ENCODE peak calls at places on chromosomes 5 and 9, in four cellular contexts. One of them, this sample, is unnamed.

GRCh38 chr5:144102979-144103378 is 67.5 kb downstream of the YIPF5 start:
- DNase-seq in HepG2: no peak
- DNase-seq in GM12878: no peak
- DNase-seq in K562: no peak
- DNase-seq in this sample: no peak

GRCh38 chr9:71909887-71910601 is 949 bp downstream of the ABHD17B start:
- DNase-seq in K562: peak; percentile 27
- DNase-seq in HepG2: peak; percentile 31
- DNase-seq in GM12878: no peak
- DNase-seq in this sample: peak; percentile 46

GRCh38 chr5:159345861-159346260 is 15.6 kb upstream of the IL12B start:
- DNase-seq in K562: no peak
- DNase-seq in HepG2: no peak
- DNase-seq in GM12878: no peak
- DNase-seq in this sample: no peak

GRCh38 chr5:37751227-37751626 is 88.6 kb downstream of the GDNF start:
- DNase-seq in K562: no peak
- DNase-seq in HepG2: no peak
- DNase-seq in GM12878: no peak
- DNase-seq in this sample: no peak

GRCh38 chr9:20732118-20732517 is 48.1 kb downstream of the FOCAD start:
- DNase-seq in HepG2: no peak
- DNase-seq in GM12878: no peak
- DNase-seq in K562: no peak
- DNase-seq in this sample: peak; percentile 8

GRCh38 chr9:110303136-110303535 is 34.5 kb downstream of the TXNDC8 start:
- DNase-seq in GM12878: no peak
- DNase-seq in HepG2: no peak
- DNase-seq in K562: no peak
- DNase-seq in this sample: no peak

GRCh38 chr5:60161340-60161934 is 267.9 kb upstream of the PDE4D start:
- DNase-seq in GM12878: peak; percentile 4
- DNase-seq in K562: no peak
- DNase-seq in HepG2: peak; percentile 3
- DNase-seq in this sample: peak; percentile 45

GRCh38 chr5:151030377-151030776 is 10.0 kb downstream of the GPX3 start:
- DNase-seq in K562: no peak
- DNase-seq in HepG2: no peak
- DNase-seq in GM12878: no peak
- DNase-seq in this sample: no peak

GRCh38 chr9:73074176-73074708 is 77.4 kb upstream of the ANXA1 start:
- DNase-seq in GM12878: no peak
- DNase-seq in K562: no peak
- DNase-seq in HepG2: peak; percentile 70
- DNase-seq in this sample: peak; percentile 31

GRCh38 chr9:115109486-115109885 is 8.5 kb downstream of the TNC start:
- DNase-seq in K562: no peak
- DNase-seq in HepG2: no peak
- DNase-seq in GM12878: no peak
- DNase-seq in this sample: no peak

GRCh38 chr5:127369772-127370171 is 79.2 kb downstream of the MEGF10 start:
- DNase-seq in K562: no peak
- DNase-seq in GM12878: no peak
- DNase-seq in HepG2: no peak
- DNase-seq in this sample: no peak

GRCh38 chr5:67992919-67993318 is 222.6 kb upstream of the PIK3R1 start:
- DNase-seq in K562: no peak
- DNase-seq in HepG2: no peak
- DNase-seq in GM12878: no peak
- DNase-seq in this sample: no peak

GRCh38 chr5:132828846-132829494 is 1.5 kb downstream of the SHROOM1 start:
- DNase-seq in GM12878: no peak
- DNase-seq in K562: no peak
- DNase-seq in HepG2: no peak
- DNase-seq in this sample: no peak

GRCh38 chr5:134140530-134141201 is 26.2 kb downstream of the TCF7 start:
- DNase-seq in K562: peak; percentile 74
- DNase-seq in GM12878: no peak
- DNase-seq in HepG2: peak; percentile 78
- DNase-seq in this sample: peak; percentile 65

GRCh38 chr9:111106202-111106601 is 67.9 kb upstream of the LPAR1 start:
- DNase-seq in GM12878: no peak
- DNase-seq in HepG2: no peak
- DNase-seq in K562: no peak
- DNase-seq in this sample: no peak

GRCh38 chr9:94298949-94299599 is 29.4 kb downstream of the NUTM2F start:
- DNase-seq in K562: no peak
- DNase-seq in HepG2: no peak
- DNase-seq in GM12878: no peak
- DNase-seq in this sample: no peak

GRCh38 chr9:95447660-95448420 is 68.9 kb downstream of the PTCH1 start:
- DNase-seq in K562: no peak
- DNase-seq in HepG2: no peak
- DNase-seq in GM12878: no peak
- DNase-seq in this sample: no peak

GRCh38 chr5:45512521-45512920 is 183.7 kb downstream of the HCN1 start:
- DNase-seq in K562: no peak
- DNase-seq in GM12878: no peak
- DNase-seq in HepG2: no peak
- DNase-seq in this sample: no peak

GRCh38 chr9:27352457-27353188 is 55.7 kb upstream of the EQTN start:
- DNase-seq in HepG2: no peak
- DNase-seq in GM12878: peak; percentile 42
- DNase-seq in K562: no peak
- DNase-seq in this sample: no peak

GRCh38 chr5:2166979-2167377 is 284.3 kb upstream of the IRX4 start:
- DNase-seq in K562: no peak
- DNase-seq in HepG2: no peak
- DNase-seq in GM12878: no peak
- DNase-seq in this sample: no peak

GRCh38 chr5:25006734-25007133 is 362.0 kb upstream of the CDH10 start:
- DNase-seq in GM12878: no peak
- DNase-seq in HepG2: no peak
- DNase-seq in K562: no peak
- DNase-seq in this sample: peak; percentile 67

GRCh38 chr9:126533911-126534300 is 79.8 kb upstream of the LMX1B start:
- DNase-seq in K562: no peak
- DNase-seq in HepG2: no peak
- DNase-seq in GM12878: no peak
- DNase-seq in this sample: no peak

GRCh38 chr5:151675956-151676712 is 10.6 kb downstream of the SPARC start:
- DNase-seq in HepG2: no peak
- DNase-seq in GM12878: no peak
- DNase-seq in K562: no peak
- DNase-seq in this sample: no peak

GRCh38 chr9:137802521-137803243 is 74.9 kb upstream of the CACNA1B start:
- DNase-seq in HepG2: no peak
- DNase-seq in K562: no peak
- DNase-seq in GM12878: no peak
- DNase-seq in this sample: no peak

GRCh38 chr9:131238402-131239021 is 37.8 kb downstream of the FAM78A start:
- DNase-seq in K562: no peak
- DNase-seq in GM12878: no peak
- DNase-seq in HepG2: no peak
- DNase-seq in this sample: no peak

GRCh38 chr5:135387629-135387960 is 11.4 kb downstream of the MACROH2A1 start:
- DNase-seq in GM12878: no peak
- DNase-seq in K562: no peak
- DNase-seq in HepG2: no peak
- DNase-seq in this sample: no peak

GRCh38 chr9:124485936-124486335 is 21.3 kb downstream of the NR5A1 start:
- DNase-seq in HepG2: no peak
- DNase-seq in GM12878: no peak
- DNase-seq in K562: no peak
- DNase-seq in this sample: no peak

GRCh38 chr9:134778156-134778555 is 102.5 kb upstream of the FCN2 start:
- DNase-seq in HepG2: no peak
- DNase-seq in GM12878: no peak
- DNase-seq in K562: no peak
- DNase-seq in this sample: no peak

GRCh38 chr5:167916261-167916660 is 375.2 kb upstream of the WWC1 start:
- DNase-seq in HepG2: no peak
- DNase-seq in GM12878: no peak
- DNase-seq in K562: no peak
- DNase-seq in this sample: no peak

GRCh38 chr9:76396144-76396543 is 1.9 kb upstream of the RFK start:
- DNase-seq in HepG2: no peak
- DNase-seq in K562: no peak
- DNase-seq in GM12878: no peak
- DNase-seq in this sample: no peak

GRCh38 chr5:61468483-61468865 is 136.4 kb downstream of the ZSWIM6 start:
- DNase-seq in GM12878: no peak
- DNase-seq in K562: no peak
- DNase-seq in HepG2: no peak
- DNase-seq in this sample: no peak

GRCh38 chr5:130032807-130033206 is 128.5 kb downstream of the CHSY3 start:
- DNase-seq in HepG2: no peak
- DNase-seq in K562: no peak
- DNase-seq in GM12878: no peak
- DNase-seq in this sample: no peak

GRCh38 chr9:127029548-127029947 is 92.9 kb downstream of the ANGPTL2 start:
- DNase-seq in GM12878: no peak
- DNase-seq in HepG2: no peak
- DNase-seq in K562: no peak
- DNase-seq in this sample: no peak

GRCh38 chr5:125409496-125410351 is 663.3 kb upstream of the ZNF608 start:
- DNase-seq in K562: no peak
- DNase-seq in GM12878: no peak
- DNase-seq in HepG2: no peak
- DNase-seq in this sample: no peak

GRCh38 chr9:29213374-29214161 is 1640.3 kb upstream of the C9orf72 start:
- DNase-seq in GM12878: no peak
- DNase-seq in HepG2: no peak
- DNase-seq in K562: no peak
- DNase-seq in this sample: peak; percentile 33

GRCh38 chr9:134065720-134066419 is 2.0 kb downstream of the BRD3 start:
- DNase-seq in GM12878: peak; percentile 53
- DNase-seq in HepG2: peak; percentile 81
- DNase-seq in K562: peak; percentile 66
- DNase-seq in this sample: no peak

GRCh38 chr9:95516736-95517558 is at the start of gene PTCH1:
- DNase-seq in HepG2: no peak
- DNase-seq in GM12878: no peak
- DNase-seq in K562: peak; percentile 85
- DNase-seq in this sample: peak; percentile 42

GRCh38 chr9:97853056-97853843 is at the start of gene FOXE1:
- DNase-seq in GM12878: no peak
- DNase-seq in HepG2: no peak
- DNase-seq in K562: no peak
- DNase-seq in this sample: peak; percentile 34

GRCh38 chr9:15430920-15431844 is 8.5 kb downstream of the SNAPC3 start:
- DNase-seq in K562: no peak
- DNase-seq in HepG2: no peak
- DNase-seq in GM12878: no peak
- DNase-seq in this sample: no peak

DNA sequence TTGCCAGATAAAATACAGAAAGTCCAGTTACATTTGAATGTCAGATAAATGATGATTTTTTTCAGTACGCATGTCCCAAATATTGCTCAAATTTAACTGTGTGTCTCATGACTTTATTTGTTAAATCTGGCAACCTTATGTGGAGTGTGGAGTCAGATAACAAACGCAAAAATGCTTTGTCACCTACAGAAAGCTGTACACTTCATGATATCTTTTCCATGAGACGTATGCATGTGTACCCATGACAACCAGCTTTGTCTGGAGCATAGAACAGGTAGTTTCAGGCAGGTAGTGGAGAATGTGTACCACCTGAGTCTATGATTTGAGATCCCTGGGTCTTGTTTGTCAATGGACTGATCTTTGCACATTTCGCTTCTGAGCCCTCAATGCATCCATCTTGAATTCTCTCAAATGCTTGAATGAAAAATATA is 105.5 kb upstream of the CPEB4 start:
- DNase-seq in HepG2: no peak
- DNase-seq in GM12878: no peak
- DNase-seq in K562: peak; percentile 43
- DNase-seq in this sample: no peak
- H3K27ac ChIP-seq in HepG2: peak overlapping the region; percentile 41
- H3K27ac ChIP-seq in GM12878: no peak overlapping the region
- H3K27ac ChIP-seq in K562: peak overlapping the region; percentile 92
- H3K27ac ChIP-seq in this sample: peak overlapping the region; percentile 94

DNA sequence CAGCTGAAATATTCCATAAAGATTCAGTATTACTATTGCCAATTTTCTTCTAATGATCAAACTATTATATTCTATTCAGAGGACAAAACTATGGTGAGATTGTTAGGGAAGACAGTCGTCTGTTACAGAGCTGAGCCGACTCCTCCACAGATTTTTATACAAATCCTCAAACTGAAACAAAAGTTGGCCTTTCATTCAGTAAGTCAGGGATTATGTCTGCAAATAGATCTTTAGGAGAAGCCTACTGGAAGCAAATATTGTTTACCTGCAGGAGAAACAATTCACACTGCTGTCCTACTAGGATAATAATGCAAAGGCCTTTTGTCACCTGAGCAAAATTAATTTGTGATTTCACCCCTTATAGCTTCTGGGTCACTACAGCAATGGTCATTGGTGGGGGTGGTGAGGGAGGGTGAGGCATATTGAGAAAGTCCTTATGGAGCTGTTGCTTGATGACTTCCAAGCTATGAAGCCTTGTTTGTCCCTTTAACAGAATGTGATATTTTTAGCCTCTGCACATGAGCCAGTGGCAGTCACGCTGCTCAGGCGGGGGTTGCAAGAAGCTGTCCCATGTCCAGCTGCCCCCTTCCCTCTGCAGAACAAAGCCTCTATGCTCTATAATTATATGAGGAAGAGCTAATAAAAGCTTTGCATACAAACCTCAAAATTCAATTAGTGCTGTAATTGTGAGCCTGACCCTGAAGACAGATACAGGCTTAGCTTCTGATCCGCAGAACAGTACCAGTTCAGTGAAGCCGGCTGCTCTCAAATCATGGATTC is 200.5 kb upstream of the KLF9 start:
- DNase-seq in HepG2: no peak
- DNase-seq in K562: no peak
- DNase-seq in GM12878: no peak
- DNase-seq in this sample: no peak
- TF ChIP-seq ESRRA in HepG2: no peak
- TF ChIP-seq ESRRA in K562: no peak
- TF ChIP-seq ESRRA in GM12878: no peak
- TF ChIP-seq ESRRA in this sample: no peak

DNA sequence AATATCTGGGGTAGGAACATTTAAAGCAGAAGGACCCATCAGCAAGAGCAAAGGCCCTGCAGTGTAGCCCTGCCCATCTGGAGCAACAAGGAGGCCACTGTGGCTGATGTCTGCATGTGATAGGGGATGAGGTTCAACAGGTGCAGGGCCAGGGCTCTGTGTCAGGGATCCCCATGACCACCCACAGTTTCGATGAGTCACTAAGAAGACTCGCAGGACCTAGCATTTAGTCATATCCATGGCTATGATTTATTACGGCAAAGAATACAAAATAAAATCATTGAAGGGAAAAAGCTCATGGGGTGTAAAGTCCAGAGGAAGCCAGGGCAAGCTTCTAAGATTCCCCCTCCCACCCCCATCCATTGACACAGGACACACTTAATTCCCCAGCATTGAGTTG is 188.6 kb downstream of the ADGRV1 start:
- DNase-seq in GM12878: no peak
- DNase-seq in HepG2: no peak
- DNase-seq in K562: peak; percentile 18
- DNase-seq in this sample: no peak
- TF ChIP-seq USF2 in GM12878: no peak
- TF ChIP-seq USF2 in HepG2: no peak
- TF ChIP-seq USF2 in K562: no peak
- TF ChIP-seq USF2 in this sample: no peak

GRCh38 chr5:108654042-108654441 is 93.7 kb upstream of the FER start:
- DNase-seq in K562: no peak
- DNase-seq in GM12878: no peak
- DNase-seq in HepG2: no peak
- DNase-seq in this sample: no peak
- H3K27ac ChIP-seq in K562: no peak overlapping the region
- H3K27ac ChIP-seq in GM12878: no peak overlapping the region
- H3K27ac ChIP-seq in HepG2: no peak overlapping the region
- H3K27ac ChIP-seq in this sample: no peak overlapping the region

This sample was measured in A549.